ENCODE peak calls at places on chromosomes 4 and X, in six cellular contexts. One of them, this sample, is unnamed.

GRCh38 chr4:141036786-141037185 is 96.5 kb downstream of the RNF150 start:
- DNase-seq in ureter: no peak
- DNase-seq in GM13976: no peak
- DNase-seq in stimulated activated CD8-positive, alpha-beta memory T cell treated with anti-CD3 and anti-CD28 coated beads, Interleukin-7, amount 100 ng/mL, for 4 hours: no peak
- DNase-seq in iPS-NIHi11: no peak
- DNase-seq in T-helper 2 cell: no peak
- DNase-seq in this sample: no peak

GRCh38 chr4:121943941-121944340 is 7.9 kb downstream of the TRPC3 start:
- DNase-seq in stimulated activated CD8-positive, alpha-beta memory T cell treated with anti-CD3 and anti-CD28 coated beads, Interleukin-7, amount 100 ng/mL, for 4 hours: no peak
- DNase-seq in ureter: no peak
- DNase-seq in iPS-NIHi11: peak
- DNase-seq in T-helper 2 cell: no peak
- DNase-seq in GM13976: no peak
- DNase-seq in this sample: peak

GRCh38 chrX:134764202-134764785 is 106.0 kb upstream of the PLAC1 start:
- DNase-seq in stimulated activated CD8-positive, alpha-beta memory T cell treated with anti-CD3 and anti-CD28 coated beads, Interleukin-7, amount 100 ng/mL, for 4 hours: no peak
- DNase-seq in GM13976: peak
- DNase-seq in iPS-NIHi11: peak
- DNase-seq in T-helper 2 cell: no peak
- DNase-seq in ureter: no peak
- DNase-seq in this sample: peak

GRCh38 chr4:73978886-73979285 is 2.9 kb downstream of the PF4 start:
- DNase-seq in iPS-NIHi11: no peak
- DNase-seq in ureter: no peak
- DNase-seq in GM13976: no peak
- DNase-seq in stimulated activated CD8-positive, alpha-beta memory T cell treated with anti-CD3 and anti-CD28 coated beads, Interleukin-7, amount 100 ng/mL, for 4 hours: no peak
- DNase-seq in T-helper 2 cell: no peak
- DNase-seq in this sample: no peak

GRCh38 chrX:151151668-151152267 is 24.6 kb upstream of the GPR50 start:
- DNase-seq in GM13976: peak
- DNase-seq in iPS-NIHi11: peak
- DNase-seq in ureter: no peak
- DNase-seq in stimulated activated CD8-positive, alpha-beta memory T cell treated with anti-CD3 and anti-CD28 coated beads, Interleukin-7, amount 100 ng/mL, for 4 hours: peak
- DNase-seq in T-helper 2 cell: no peak
- DNase-seq in this sample: peak

GRCh38 chr4:26320159-26320452 is 708 bp upstream of the RBPJ start:
- DNase-seq in T-helper 2 cell: no peak
- DNase-seq in GM13976: peak
- DNase-seq in ureter: no peak
- DNase-seq in iPS-NIHi11: no peak
- DNase-seq in stimulated activated CD8-positive, alpha-beta memory T cell treated with anti-CD3 and anti-CD28 coated beads, Interleukin-7, amount 100 ng/mL, for 4 hours: no peak
- DNase-seq in this sample: peak

GRCh38 chr4:125739760-125740159 is 425.0 kb downstream of the FAT4 start:
- DNase-seq in stimulated activated CD8-positive, alpha-beta memory T cell treated with anti-CD3 and anti-CD28 coated beads, Interleukin-7, amount 100 ng/mL, for 4 hours: no peak
- DNase-seq in T-helper 2 cell: no peak
- DNase-seq in GM13976: no peak
- DNase-seq in ureter: no peak
- DNase-seq in iPS-NIHi11: no peak
- DNase-seq in this sample: no peak

GRCh38 chrX:26411045-26411444 is 195.1 kb downstream of the MAGEB5 start:
- DNase-seq in GM13976: no peak
- DNase-seq in T-helper 2 cell: no peak
- DNase-seq in ureter: no peak
- DNase-seq in iPS-NIHi11: no peak
- DNase-seq in stimulated activated CD8-positive, alpha-beta memory T cell treated with anti-CD3 and anti-CD28 coated beads, Interleukin-7, amount 100 ng/mL, for 4 hours: no peak
- DNase-seq in this sample: no peak

GRCh38 chrX:68934922-68935321 is 106.1 kb downstream of the EFNB1 start:
- DNase-seq in iPS-NIHi11: no peak
- DNase-seq in GM13976: no peak
- DNase-seq in ureter: no peak
- DNase-seq in stimulated activated CD8-positive, alpha-beta memory T cell treated with anti-CD3 and anti-CD28 coated beads, Interleukin-7, amount 100 ng/mL, for 4 hours: no peak
- DNase-seq in T-helper 2 cell: no peak
- DNase-seq in this sample: no peak

GRCh38 chrX:149652232-149652981 is 20.8 kb upstream of the TMEM185A start:
- DNase-seq in iPS-NIHi11: no peak
- DNase-seq in stimulated activated CD8-positive, alpha-beta memory T cell treated with anti-CD3 and anti-CD28 coated beads, Interleukin-7, amount 100 ng/mL, for 4 hours: no peak
- DNase-seq in GM13976: no peak
- DNase-seq in ureter: no peak
- DNase-seq in T-helper 2 cell: no peak
- DNase-seq in this sample: no peak

GRCh38 chr4:146098978-146099377 is 76.5 kb upstream of the LSM6 start:
- DNase-seq in ureter: no peak
- DNase-seq in stimulated activated CD8-positive, alpha-beta memory T cell treated with anti-CD3 and anti-CD28 coated beads, Interleukin-7, amount 100 ng/mL, for 4 hours: no peak
- DNase-seq in GM13976: no peak
- DNase-seq in iPS-NIHi11: no peak
- DNase-seq in T-helper 2 cell: no peak
- DNase-seq in this sample: no peak

GRCh38 chrX:68440940-68441339 is 7.6 kb upstream of the OPHN1 start:
- DNase-seq in stimulated activated CD8-positive, alpha-beta memory T cell treated with anti-CD3 and anti-CD28 coated beads, Interleukin-7, amount 100 ng/mL, for 4 hours: no peak
- DNase-seq in T-helper 2 cell: no peak
- DNase-seq in ureter: peak
- DNase-seq in GM13976: no peak
- DNase-seq in iPS-NIHi11: no peak
- DNase-seq in this sample: no peak

GRCh38 chrX:151488677-151489076 is 74.8 kb upstream of the PASD1 start:
- DNase-seq in iPS-NIHi11: peak
- DNase-seq in ureter: no peak
- DNase-seq in GM13976: peak
- DNase-seq in T-helper 2 cell: no peak
- DNase-seq in stimulated activated CD8-positive, alpha-beta memory T cell treated with anti-CD3 and anti-CD28 coated beads, Interleukin-7, amount 100 ng/mL, for 4 hours: no peak
- DNase-seq in this sample: peak

GRCh38 chr4:89800527-89801103 is 36.3 kb downstream of the SNCA start:
- DNase-seq in iPS-NIHi11: no peak
- DNase-seq in T-helper 2 cell: no peak
- DNase-seq in stimulated activated CD8-positive, alpha-beta memory T cell treated with anti-CD3 and anti-CD28 coated beads, Interleukin-7, amount 100 ng/mL, for 4 hours: no peak
- DNase-seq in ureter: no peak
- DNase-seq in GM13976: no peak
- DNase-seq in this sample: no peak

GRCh38 chrX:3743821-3744439 is 30.5 kb upstream of the PRKX start:
- DNase-seq in T-helper 2 cell: peak
- DNase-seq in iPS-NIHi11: no peak
- DNase-seq in ureter: no peak
- DNase-seq in stimulated activated CD8-positive, alpha-beta memory T cell treated with anti-CD3 and anti-CD28 coated beads, Interleukin-7, amount 100 ng/mL, for 4 hours: peak
- DNase-seq in GM13976: no peak
- DNase-seq in this sample: no peak

GRCh38 chrX:48468247-48468671 is 1.8 kb downstream of the SLC38A5 start:
- DNase-seq in GM13976: peak
- DNase-seq in stimulated activated CD8-positive, alpha-beta memory T cell treated with anti-CD3 and anti-CD28 coated beads, Interleukin-7, amount 100 ng/mL, for 4 hours: peak
- DNase-seq in T-helper 2 cell: peak
- DNase-seq in ureter: no peak
- DNase-seq in iPS-NIHi11: no peak
- DNase-seq in this sample: no peak

GRCh38 chr4:25842229-25842840 is 20.5 kb downstream of the SEL1L3 start:
- DNase-seq in ureter: no peak
- DNase-seq in stimulated activated CD8-positive, alpha-beta memory T cell treated with anti-CD3 and anti-CD28 coated beads, Interleukin-7, amount 100 ng/mL, for 4 hours: peak
- DNase-seq in iPS-NIHi11: peak
- DNase-seq in GM13976: peak
- DNase-seq in T-helper 2 cell: peak
- DNase-seq in this sample: peak

GRCh38 chr4:164293181-164293580 is 460.8 kb upstream of the SMIM31 start:
- DNase-seq in iPS-NIHi11: no peak
- DNase-seq in stimulated activated CD8-positive, alpha-beta memory T cell treated with anti-CD3 and anti-CD28 coated beads, Interleukin-7, amount 100 ng/mL, for 4 hours: no peak
- DNase-seq in GM13976: no peak
- DNase-seq in T-helper 2 cell: no peak
- DNase-seq in ureter: no peak
- DNase-seq in this sample: no peak

GRCh38 chr4:39157520-39157919 is 24.8 kb upstream of the WDR19 start:
- DNase-seq in GM13976: no peak
- DNase-seq in T-helper 2 cell: no peak
- DNase-seq in iPS-NIHi11: no peak
- DNase-seq in stimulated activated CD8-positive, alpha-beta memory T cell treated with anti-CD3 and anti-CD28 coated beads, Interleukin-7, amount 100 ng/mL, for 4 hours: no peak
- DNase-seq in ureter: no peak
- DNase-seq in this sample: no peak

GRCh38 chrX:27380163-27380845 is 82.8 kb downstream of the PPP4R3C start:
- DNase-seq in stimulated activated CD8-positive, alpha-beta memory T cell treated with anti-CD3 and anti-CD28 coated beads, Interleukin-7, amount 100 ng/mL, for 4 hours: no peak
- DNase-seq in T-helper 2 cell: no peak
- DNase-seq in iPS-NIHi11: no peak
- DNase-seq in ureter: no peak
- DNase-seq in GM13976: no peak
- DNase-seq in this sample: no peak

GRCh38 chr4:3179126-3179706 is 69.7 kb upstream of the MSANTD1 start:
- DNase-seq in T-helper 2 cell: no peak
- DNase-seq in iPS-NIHi11: no peak
- DNase-seq in GM13976: no peak
- DNase-seq in ureter: no peak
- DNase-seq in stimulated activated CD8-positive, alpha-beta memory T cell treated with anti-CD3 and anti-CD28 coated beads, Interleukin-7, amount 100 ng/mL, for 4 hours: no peak
- DNase-seq in this sample: no peak

GRCh38 chr4:176489001-176489400 is 169.2 kb downstream of the SPCS3 start:
- DNase-seq in ureter: no peak
- DNase-seq in T-helper 2 cell: no peak
- DNase-seq in iPS-NIHi11: no peak
- DNase-seq in GM13976: no peak
- DNase-seq in stimulated activated CD8-positive, alpha-beta memory T cell treated with anti-CD3 and anti-CD28 coated beads, Interleukin-7, amount 100 ng/mL, for 4 hours: no peak
- DNase-seq in this sample: no peak

GRCh38 chr4:53098681-53099121 is 236.6 kb downstream of the RASL11B start:
- DNase-seq in ureter: no peak
- DNase-seq in GM13976: no peak
- DNase-seq in T-helper 2 cell: no peak
- DNase-seq in stimulated activated CD8-positive, alpha-beta memory T cell treated with anti-CD3 and anti-CD28 coated beads, Interleukin-7, amount 100 ng/mL, for 4 hours: no peak
- DNase-seq in iPS-NIHi11: no peak
- DNase-seq in this sample: no peak

GRCh38 chrX:38799995-38800394 is 1.3 kb upstream of the MID1IP1 start:
- DNase-seq in GM13976: no peak
- DNase-seq in T-helper 2 cell: no peak
- DNase-seq in iPS-NIHi11: no peak
- DNase-seq in stimulated activated CD8-positive, alpha-beta memory T cell treated with anti-CD3 and anti-CD28 coated beads, Interleukin-7, amount 100 ng/mL, for 4 hours: no peak
- DNase-seq in ureter: no peak
- DNase-seq in this sample: peak

GRCh38 chrX:55074851-55075467 is at the start of gene PAGE2B:
- DNase-seq in ureter: no peak
- DNase-seq in T-helper 2 cell: no peak
- DNase-seq in stimulated activated CD8-positive, alpha-beta memory T cell treated with anti-CD3 and anti-CD28 coated beads, Interleukin-7, amount 100 ng/mL, for 4 hours: no peak
- DNase-seq in GM13976: no peak
- DNase-seq in iPS-NIHi11: no peak
- DNase-seq in this sample: no peak

GRCh38 chr4:53601251-53601764 is 10.0 kb upstream of the LNX1 start:
- DNase-seq in T-helper 2 cell: no peak
- DNase-seq in GM13976: peak
- DNase-seq in stimulated activated CD8-positive, alpha-beta memory T cell treated with anti-CD3 and anti-CD28 coated beads, Interleukin-7, amount 100 ng/mL, for 4 hours: no peak
- DNase-seq in iPS-NIHi11: peak
- DNase-seq in ureter: peak
- DNase-seq in this sample: peak

GRCh38 chrX:120308558-120308957 is 2.7 kb downstream of the TMEM255A start:
- DNase-seq in stimulated activated CD8-positive, alpha-beta memory T cell treated with anti-CD3 and anti-CD28 coated beads, Interleukin-7, amount 100 ng/mL, for 4 hours: no peak
- DNase-seq in GM13976: no peak
- DNase-seq in T-helper 2 cell: no peak
- DNase-seq in iPS-NIHi11: peak
- DNase-seq in ureter: no peak
- DNase-seq in this sample: no peak

GRCh38 chrX:2500091-2500680 is 590 bp downstream of the DHRSX start:
- DNase-seq in T-helper 2 cell: no peak
- DNase-seq in ureter: no peak
- DNase-seq in stimulated activated CD8-positive, alpha-beta memory T cell treated with anti-CD3 and anti-CD28 coated beads, Interleukin-7, amount 100 ng/mL, for 4 hours: no peak
- DNase-seq in iPS-NIHi11: peak
- DNase-seq in GM13976: peak
- DNase-seq in this sample: peak

GRCh38 chrX:101483705-101484104 is 1.6 kb upstream of the ARMCX4 start:
- DNase-seq in T-helper 2 cell: no peak
- DNase-seq in stimulated activated CD8-positive, alpha-beta memory T cell treated with anti-CD3 and anti-CD28 coated beads, Interleukin-7, amount 100 ng/mL, for 4 hours: no peak
- DNase-seq in iPS-NIHi11: peak
- DNase-seq in GM13976: no peak
- DNase-seq in ureter: no peak
- DNase-seq in this sample: no peak

GRCh38 chr4:5050520-5050955 is 742 bp upstream of the STK32B start:
- DNase-seq in iPS-NIHi11: peak
- DNase-seq in stimulated activated CD8-positive, alpha-beta memory T cell treated with anti-CD3 and anti-CD28 coated beads, Interleukin-7, amount 100 ng/mL, for 4 hours: no peak
- DNase-seq in T-helper 2 cell: no peak
- DNase-seq in ureter: peak
- DNase-seq in GM13976: peak
- DNase-seq in this sample: peak

GRCh38 chr4:147049940-147050852 is 104.5 kb upstream of the TTC29 start:
- DNase-seq in T-helper 2 cell: no peak
- DNase-seq in GM13976: no peak
- DNase-seq in iPS-NIHi11: no peak
- DNase-seq in ureter: no peak
- DNase-seq in stimulated activated CD8-positive, alpha-beta memory T cell treated with anti-CD3 and anti-CD28 coated beads, Interleukin-7, amount 100 ng/mL, for 4 hours: no peak
- DNase-seq in this sample: no peak

GRCh38 chr4:61666248-61666647 is 466.1 kb downstream of the ADGRL3 start:
- DNase-seq in ureter: no peak
- DNase-seq in stimulated activated CD8-positive, alpha-beta memory T cell treated with anti-CD3 and anti-CD28 coated beads, Interleukin-7, amount 100 ng/mL, for 4 hours: no peak
- DNase-seq in T-helper 2 cell: no peak
- DNase-seq in GM13976: no peak
- DNase-seq in iPS-NIHi11: no peak
- DNase-seq in this sample: no peak

GRCh38 chr4:41142946-41143720 is 71.2 kb downstream of the APBB2 start:
- DNase-seq in ureter: no peak
- DNase-seq in stimulated activated CD8-positive, alpha-beta memory T cell treated with anti-CD3 and anti-CD28 coated beads, Interleukin-7, amount 100 ng/mL, for 4 hours: no peak
- DNase-seq in T-helper 2 cell: no peak
- DNase-seq in GM13976: no peak
- DNase-seq in iPS-NIHi11: no peak
- DNase-seq in this sample: no peak

GRCh38 chr4:76525751-76526150 is 90.7 kb downstream of the SHROOM3 start:
- DNase-seq in T-helper 2 cell: no peak
- DNase-seq in ureter: no peak
- DNase-seq in iPS-NIHi11: no peak
- DNase-seq in GM13976: no peak
- DNase-seq in stimulated activated CD8-positive, alpha-beta memory T cell treated with anti-CD3 and anti-CD28 coated beads, Interleukin-7, amount 100 ng/mL, for 4 hours: no peak
- DNase-seq in this sample: no peak